ENCODE peak calls at places on chromosomes 1 and 21, in eight cellular contexts. One of them, this sample, is unnamed.

GRCh38 chr1:51234721-51235425 is 1.2 kb upstream of the RNF11 start:
- DNase-seq in left lung: no peak
- DNase-seq in astrocyte of the cerebellum: no peak
- DNase-seq in fibroblast of villous mesenchyme: peak; percentile 25
- DNase-seq in A549: peak; percentile 31
- DNase-seq in AG10803: no peak
- DNase-seq in heart right ventricle: peak; percentile 44
- DNase-seq in SK-N-SH: peak; percentile 55
- DNase-seq in this sample: peak; percentile 68

GRCh38 chr1:167687919-167688519 is 33.8 kb upstream of the MPZL1 start:
- DNase-seq in left lung: no peak
- DNase-seq in SK-N-SH: peak; percentile 76
- DNase-seq in AG10803: peak; percentile 76
- DNase-seq in astrocyte of the cerebellum: peak; percentile 76
- DNase-seq in heart right ventricle: no peak
- DNase-seq in fibroblast of villous mesenchyme: peak; percentile 84
- DNase-seq in A549: peak; percentile 76
- DNase-seq in this sample: peak; percentile 78

GRCh38 chr1:164853146-164853545 is 294.2 kb downstream of the PBX1 start:
- DNase-seq in SK-N-SH: no peak
- DNase-seq in astrocyte of the cerebellum: no peak
- DNase-seq in left lung: no peak
- DNase-seq in heart right ventricle: no peak
- DNase-seq in AG10803: no peak
- DNase-seq in A549: no peak
- DNase-seq in fibroblast of villous mesenchyme: no peak
- DNase-seq in this sample: no peak

GRCh38 chr21:32331444-32332305 is 33.0 kb downstream of the MRAP start:
- DNase-seq in astrocyte of the cerebellum: no peak
- DNase-seq in left lung: no peak
- DNase-seq in SK-N-SH: no peak
- DNase-seq in AG10803: no peak
- DNase-seq in heart right ventricle: no peak
- DNase-seq in A549: no peak
- DNase-seq in fibroblast of villous mesenchyme: no peak
- DNase-seq in this sample: no peak

GRCh38 chr1:230972855-230973271 is 5.8 kb downstream of the TTC13 start:
- DNase-seq in heart right ventricle: no peak
- DNase-seq in left lung: no peak
- DNase-seq in AG10803: peak; percentile 47
- DNase-seq in fibroblast of villous mesenchyme: no peak
- DNase-seq in A549: no peak
- DNase-seq in SK-N-SH: no peak
- DNase-seq in astrocyte of the cerebellum: no peak
- DNase-seq in this sample: no peak

GRCh38 chr1:74953622-74954021 is 180.6 kb upstream of the LHX8 start:
- DNase-seq in SK-N-SH: no peak
- DNase-seq in left lung: no peak
- DNase-seq in fibroblast of villous mesenchyme: no peak
- DNase-seq in A549: no peak
- DNase-seq in astrocyte of the cerebellum: no peak
- DNase-seq in heart right ventricle: no peak
- DNase-seq in AG10803: no peak
- DNase-seq in this sample: no peak

GRCh38 chr1:212721388-212722247 is 22.0 kb upstream of the BATF3 start:
- DNase-seq in fibroblast of villous mesenchyme: peak; percentile 77
- DNase-seq in left lung: no peak
- DNase-seq in AG10803: peak; percentile 83
- DNase-seq in A549: peak; percentile 55
- DNase-seq in heart right ventricle: no peak
- DNase-seq in SK-N-SH: no peak
- DNase-seq in astrocyte of the cerebellum: peak; percentile 80
- DNase-seq in this sample: no peak

GRCh38 chr21:34517491-34518245 is 5.7 kb upstream of the KCNE1 start:
- DNase-seq in A549: peak; percentile 16
- DNase-seq in AG10803: no peak
- DNase-seq in fibroblast of villous mesenchyme: no peak
- DNase-seq in heart right ventricle: no peak
- DNase-seq in left lung: no peak
- DNase-seq in astrocyte of the cerebellum: no peak
- DNase-seq in SK-N-SH: no peak
- DNase-seq in this sample: no peak

GRCh38 chr1:11536573-11537379 is 57.8 kb downstream of the DISP3 start:
- DNase-seq in fibroblast of villous mesenchyme: no peak
- DNase-seq in heart right ventricle: no peak
- DNase-seq in SK-N-SH: no peak
- DNase-seq in AG10803: no peak
- DNase-seq in A549: no peak
- DNase-seq in left lung: peak; percentile 64
- DNase-seq in astrocyte of the cerebellum: no peak
- DNase-seq in this sample: no peak

DNA sequence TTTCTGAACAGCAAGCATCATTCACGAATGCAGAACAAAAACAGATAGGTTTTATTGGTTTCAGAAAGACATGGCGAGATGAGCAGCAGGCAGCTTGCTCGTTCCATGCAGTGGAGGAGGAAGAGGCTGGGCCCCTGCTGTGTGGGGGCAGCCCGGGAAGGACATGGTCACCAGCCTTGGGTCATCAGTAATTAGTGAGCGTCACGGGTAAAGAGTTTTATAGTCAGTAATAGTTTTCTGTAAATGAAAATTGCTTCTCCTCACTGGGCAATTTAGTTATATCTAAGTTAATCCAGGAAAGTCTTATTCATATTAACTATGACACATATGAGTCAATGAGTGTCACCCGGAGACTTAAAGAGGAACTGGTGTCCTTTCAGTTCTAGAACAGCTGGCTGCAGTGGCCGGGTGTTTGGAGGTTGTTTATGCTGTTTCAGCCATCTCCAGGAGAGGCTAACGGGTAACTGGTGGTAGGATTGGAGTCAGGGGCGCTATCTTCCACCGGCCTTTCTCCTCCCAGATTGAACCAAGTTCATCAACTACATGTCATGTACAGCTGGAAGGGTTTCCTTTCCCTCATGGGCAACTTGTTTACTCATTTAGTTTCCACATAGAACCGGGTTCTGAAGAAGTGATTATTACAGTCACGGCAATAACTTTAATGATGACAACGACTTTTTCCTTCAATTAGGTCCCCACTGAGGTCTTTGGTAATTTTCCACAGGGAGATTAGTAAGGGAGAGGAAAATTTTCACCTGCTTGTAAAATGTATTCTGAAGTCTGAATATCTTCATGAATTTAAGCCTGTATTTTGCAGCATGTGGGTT is 34.6 kb upstream of the SLC45A1 start:
- DNase-seq in A549: no peak
- DNase-seq in heart right ventricle: peak; percentile 17
- DNase-seq in AG10803: no peak
- DNase-seq in left lung: no peak
- DNase-seq in astrocyte of the cerebellum: no peak
- DNase-seq in fibroblast of villous mesenchyme: peak; percentile 4
- DNase-seq in SK-N-SH: no peak
- DNase-seq in this sample: no peak
- H3K4me3 ChIP-seq in A549: no peak overlapping the region
- H3K4me3 ChIP-seq in heart right ventricle: no peak overlapping the region
- H3K4me3 ChIP-seq in AG10803: no peak overlapping the region
- H3K4me3 ChIP-seq in left lung: no peak overlapping the region
- H3K4me3 ChIP-seq in astrocyte of the cerebellum: no peak overlapping the region
- H3K4me3 ChIP-seq in fibroblast of villous mesenchyme: no peak overlapping the region
- H3K4me3 ChIP-seq in SK-N-SH: no peak overlapping the region
- H3K4me3 ChIP-seq in this sample: no peak overlapping the region

DNA sequence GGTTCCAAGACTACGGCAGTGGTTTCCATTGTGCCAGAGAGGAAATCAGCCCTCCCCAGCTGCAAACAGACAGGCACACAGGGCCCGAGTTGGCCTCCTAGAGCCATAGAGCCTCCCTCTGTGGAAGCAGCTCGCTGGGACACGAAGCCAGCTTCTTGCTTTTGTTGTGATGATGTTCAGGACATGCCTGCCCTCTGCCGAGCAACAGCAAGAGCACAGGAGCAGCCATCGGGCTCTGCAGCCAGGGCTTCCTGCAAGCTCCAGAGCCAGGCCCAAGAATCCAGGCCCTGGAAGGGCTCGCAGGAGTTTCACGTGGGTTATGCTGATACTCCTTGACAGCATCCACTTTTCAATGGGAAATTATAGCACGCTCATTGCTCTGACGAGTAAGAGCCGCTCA is 18.5 kb downstream of the NPHP4 start:
- DNase-seq in A549: no peak
- DNase-seq in SK-N-SH: no peak
- DNase-seq in heart right ventricle: no peak
- DNase-seq in astrocyte of the cerebellum: no peak
- DNase-seq in left lung: no peak
- DNase-seq in fibroblast of villous mesenchyme: no peak
- DNase-seq in AG10803: peak; percentile 62
- DNase-seq in this sample: peak; percentile 85
- TF ChIP-seq CTCF in A549: no peak
- TF ChIP-seq CTCF in SK-N-SH: no peak
- TF ChIP-seq CTCF in heart right ventricle: no peak
- TF ChIP-seq CTCF in astrocyte of the cerebellum: peak; percentile 48
- TF ChIP-seq CTCF in left lung: no peak
- TF ChIP-seq CTCF in fibroblast of villous mesenchyme: no peak
- TF ChIP-seq CTCF in AG10803: peak; percentile 51
- TF ChIP-seq CTCF in this sample: peak; percentile 64

GRCh38 chr1:208988811-208989222 is 594.7 kb upstream of the CAMK1G start:
- DNase-seq in heart right ventricle: no peak
- DNase-seq in SK-N-SH: peak; percentile 35
- DNase-seq in fibroblast of villous mesenchyme: peak; percentile 54
- DNase-seq in astrocyte of the cerebellum: peak; percentile 42
- DNase-seq in AG10803: peak; percentile 58
- DNase-seq in A549: peak; percentile 1
- DNase-seq in left lung: no peak
- DNase-seq in this sample: no peak
- H3K4me3 ChIP-seq in heart right ventricle: no peak overlapping the region
- H3K4me3 ChIP-seq in SK-N-SH: peak overlapping the region; percentile 45
- H3K4me3 ChIP-seq in fibroblast of villous mesenchyme: peak overlapping the region; percentile 36
- H3K4me3 ChIP-seq in astrocyte of the cerebellum: no peak overlapping the region
- H3K4me3 ChIP-seq in AG10803: peak overlapping the region; percentile 58
- H3K4me3 ChIP-seq in A549: peak overlapping the region; percentile 22
- H3K4me3 ChIP-seq in left lung: peak overlapping the region; percentile 9
- H3K4me3 ChIP-seq in this sample: peak overlapping the region; percentile 31

GRCh38 chr1:176466514-176466913 is 3.5 kb downstream of the PAPPA2 start:
- DNase-seq in heart right ventricle: no peak
- DNase-seq in A549: peak; percentile 32
- DNase-seq in left lung: no peak
- DNase-seq in astrocyte of the cerebellum: no peak
- DNase-seq in AG10803: no peak
- DNase-seq in fibroblast of villous mesenchyme: no peak
- DNase-seq in SK-N-SH: peak; percentile 21
- DNase-seq in this sample: no peak
- TF ChIP-seq CTCF in heart right ventricle: peak; percentile 20
- TF ChIP-seq CTCF in A549: no peak
- TF ChIP-seq CTCF in left lung: no peak
- TF ChIP-seq CTCF in astrocyte of the cerebellum: peak; percentile 20
- TF ChIP-seq CTCF in AG10803: peak; percentile 19
- TF ChIP-seq CTCF in fibroblast of villous mesenchyme: peak; percentile 18
- TF ChIP-seq CTCF in SK-N-SH: peak; percentile 18
- TF ChIP-seq CTCF in this sample: peak; percentile 9

DNA sequence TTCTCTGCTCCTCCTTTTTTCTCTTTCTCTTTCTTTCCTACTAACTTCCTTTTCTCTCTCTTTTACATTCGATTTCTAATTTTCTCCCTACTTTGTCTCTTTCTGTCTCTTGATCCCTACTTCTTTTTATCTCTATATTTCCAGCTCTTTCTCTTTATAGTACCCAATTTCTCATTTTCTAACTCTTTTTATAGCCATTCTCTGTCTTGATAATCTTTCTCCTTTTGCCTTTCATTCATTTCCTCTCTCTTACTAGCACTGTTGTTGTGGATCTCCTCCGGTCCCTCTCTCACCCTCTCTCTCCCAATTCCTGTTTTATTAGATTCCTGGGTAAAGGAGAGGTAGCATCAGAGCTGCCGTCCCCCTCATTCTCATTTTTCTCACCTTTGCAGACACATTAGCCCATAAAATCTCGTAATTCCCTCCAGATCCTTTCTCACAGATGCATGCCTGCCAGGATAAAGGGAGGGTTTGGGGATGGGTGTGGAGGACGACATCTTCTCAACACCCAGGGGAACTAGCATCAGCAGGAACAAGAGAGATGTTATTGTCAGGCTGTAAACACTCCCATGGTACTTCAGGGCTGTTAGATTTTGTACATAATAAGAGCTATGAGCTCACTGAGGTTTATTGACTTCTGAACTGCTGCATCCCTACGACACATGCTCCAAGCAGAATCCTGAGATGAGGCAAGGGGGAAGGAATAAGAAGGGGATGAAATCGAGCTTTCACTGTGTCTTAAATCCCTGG is 159.0 kb upstream of the GALNT2 start:
- DNase-seq in SK-N-SH: no peak
- DNase-seq in AG10803: no peak
- DNase-seq in A549: no peak
- DNase-seq in fibroblast of villous mesenchyme: no peak
- DNase-seq in left lung: no peak
- DNase-seq in astrocyte of the cerebellum: no peak
- DNase-seq in heart right ventricle: no peak
- DNase-seq in this sample: no peak
- H3K4me3 ChIP-seq in SK-N-SH: no peak overlapping the region
- H3K4me3 ChIP-seq in AG10803: no peak overlapping the region
- H3K4me3 ChIP-seq in A549: no peak overlapping the region
- H3K4me3 ChIP-seq in fibroblast of villous mesenchyme: no peak overlapping the region
- H3K4me3 ChIP-seq in left lung: no peak overlapping the region
- H3K4me3 ChIP-seq in astrocyte of the cerebellum: no peak overlapping the region
- H3K4me3 ChIP-seq in heart right ventricle: no peak overlapping the region
- H3K4me3 ChIP-seq in this sample: no peak overlapping the region

GRCh38 chr1:179090522-179090921 is 8.7 kb downstream of the TOR3A start:
- DNase-seq in A549: no peak
- DNase-seq in left lung: no peak
- DNase-seq in fibroblast of villous mesenchyme: no peak
- DNase-seq in SK-N-SH: no peak
- DNase-seq in AG10803: peak; percentile 22
- DNase-seq in astrocyte of the cerebellum: no peak
- DNase-seq in heart right ventricle: peak; percentile 36
- DNase-seq in this sample: peak; percentile 41
- TF ChIP-seq CTCF in A549: no peak
- TF ChIP-seq CTCF in left lung: no peak
- TF ChIP-seq CTCF in fibroblast of villous mesenchyme: peak; percentile 8
- TF ChIP-seq CTCF in SK-N-SH: no peak
- TF ChIP-seq CTCF in AG10803: peak; percentile 37
- TF ChIP-seq CTCF in astrocyte of the cerebellum: peak; percentile 24
- TF ChIP-seq CTCF in heart right ventricle: peak; percentile 32
- TF ChIP-seq CTCF in this sample: no peak

GRCh38 chr1:23726669-23727068 is 16.6 kb upstream of the ELOA start:
- DNase-seq in heart right ventricle: no peak
- DNase-seq in A549: no peak
- DNase-seq in fibroblast of villous mesenchyme: peak; percentile 25
- DNase-seq in AG10803: peak; percentile 20
- DNase-seq in left lung: no peak
- DNase-seq in astrocyte of the cerebellum: no peak
- DNase-seq in SK-N-SH: no peak
- DNase-seq in this sample: no peak
- H3K4me3 ChIP-seq in heart right ventricle: no peak overlapping the region
- H3K4me3 ChIP-seq in A549: no peak overlapping the region
- H3K4me3 ChIP-seq in fibroblast of villous mesenchyme: no peak overlapping the region
- H3K4me3 ChIP-seq in AG10803: no peak overlapping the region
- H3K4me3 ChIP-seq in left lung: no peak overlapping the region
- H3K4me3 ChIP-seq in astrocyte of the cerebellum: no peak overlapping the region
- H3K4me3 ChIP-seq in SK-N-SH: no peak overlapping the region
- H3K4me3 ChIP-seq in this sample: no peak overlapping the region

This sample was measured in dorsolateral prefrontal cortex.